ENCODE peak calls at places on chromosomes 6 and 20, in eight cellular contexts. R is naive thymus-derived CD4-positive, alpha-beta T cell; Y is CD8-positive, alpha-beta T cell; D is cardiac muscle cell; Q is astrocyte; Z is mesendoderm; X is colonic mucosa; B is neural progenitor cell. V is an unnamed sample.
A peak's percentile ranks its signal among the peaks of the same experiment; 100 is the strongest.

GRCh38 chr6:152277826-152278247 is 359.3 kb downstream of the SYNE1 start:
- DNase-seq in R (no peak), B (no peak), X (peak; percentile 36), Z (no peak), D (peak; percentile 77), Y (no peak), Q (no peak), V (peak; percentile 54)

GRCh38 chr6:139336488-139336887 is 38.0 kb downstream of the CITED2 start:
- DNase-seq in D (no peak), B (no peak), Z (no peak), Y (no peak), X (no peak), R (no peak), Q (peak; percentile 51), V (no peak)

GRCh38 chr6:126959765-126960164 is 158.7 kb upstream of the RSPO3 start:
- DNase-seq in D (no peak), Y (no peak), Q (no peak), X (no peak), R (no peak), B (no peak), Z (no peak), V (no peak)

GRCh38 chr20:63351811-63352591 is 9.1 kb downstream of the CHRNA4 start:
- DNase-seq in X (no peak), Q (no peak), B (peak; percentile 77), Y (no peak), Z (peak; percentile 53), D (peak; percentile 50), R (no peak), V (no peak)

GRCh38 chr6:85580104-85580877 is 13.4 kb downstream of the SNX14 start:
- DNase-seq in B (no peak), Z (peak; percentile 18), R (no peak), Y (no peak), Q (peak; percentile 10), X (peak; percentile 22), D (no peak), V (no peak)

GRCh38 chr6:106568518-106568917 is 60.8 kb downstream of the RTN4IP1 start:
- DNase-seq in Z (no peak), X (no peak), B (no peak), Q (no peak), Y (no peak), D (no peak), R (no peak), V (no peak)

GRCh38 chr6:162151050-162151658 is 576.4 kb downstream of the PRKN start:
- DNase-seq in B (no peak), Q (peak; percentile 63), D (no peak), Y (no peak), X (no peak), R (no peak), Z (no peak), V (no peak)

GRCh38 chr6:32255212-32256153 is 31.6 kb upstream of the NOTCH4 start:
- DNase-seq in R (peak; percentile 27), Z (peak; percentile 97), D (peak; percentile 53), X (peak; percentile 63), Q (peak; percentile 87), Y (peak; percentile 29), B (peak; percentile 86), V (no peak)

GRCh38 chr6:151452750-151453427 is 963 bp upstream of the RMND1 start:
- DNase-seq in R (peak; percentile 7), B (peak; percentile 8), X (peak; percentile 44), Q (peak; percentile 18), D (peak; percentile 26), Y (no peak), Z (peak; percentile 33), V (no peak)

GRCh38 chr6:135281227-135281626 is 100.1 kb downstream of the MYB start:
- DNase-seq in Q (no peak), D (no peak), R (no peak), X (no peak), Z (no peak), Y (no peak), B (no peak), V (no peak)

GRCh38 chr6:129206761-129207330 is 323.9 kb downstream of the LAMA2 start:
- DNase-seq in R (no peak), X (no peak), Y (no peak), Q (no peak), B (no peak), Z (no peak), D (no peak), V (no peak)

GRCh38 chr6:83613378-83613777 is 95.5 kb downstream of the SNAP91 start:
- DNase-seq in R (no peak), D (peak; percentile 1), Z (no peak), Y (no peak), Q (no peak), B (no peak), X (no peak), V (no peak)

DNA sequence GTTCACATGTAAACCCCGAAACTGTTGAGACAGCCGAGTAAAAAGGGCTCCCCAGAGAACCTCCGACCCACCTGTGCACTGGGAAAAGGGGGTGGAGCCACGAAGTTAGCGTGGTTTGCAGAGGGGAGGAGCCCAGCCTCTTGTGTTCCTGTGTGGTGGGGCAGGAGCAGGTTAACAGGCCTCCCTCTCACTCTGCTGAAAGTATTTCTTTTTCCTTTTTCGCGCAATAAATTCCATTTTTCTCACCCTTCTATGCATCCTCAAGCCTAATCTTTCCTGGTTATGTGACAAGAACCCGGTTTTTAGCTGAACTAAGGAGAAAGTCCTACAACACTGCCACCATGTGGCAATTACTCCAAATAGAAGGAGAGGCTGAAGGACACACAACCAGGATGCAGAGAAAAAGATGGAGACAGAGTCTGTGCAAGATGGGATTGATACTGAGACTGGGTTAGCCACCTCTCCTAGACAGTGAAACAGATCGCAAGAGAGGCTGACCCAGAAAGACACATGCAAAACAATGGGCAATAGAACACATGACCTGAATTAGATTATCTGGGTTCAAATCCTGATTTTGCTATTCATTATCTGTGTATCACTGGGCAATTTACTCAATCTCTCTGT is 168.7 kb upstream of the PRSS16 start:
- DNase-seq in Z (peak; percentile 71), X (peak; percentile 57), Y (peak; percentile 23), B (peak; percentile 75), R (peak; percentile 49), Q (peak; percentile 26), D (peak; percentile 68), V (peak; percentile 69)
- H3K4me1 ChIP-seq in Z (no peaks in the 10 kb centered on the region), X (no peaks in the 10 kb centered on the region), Y (no peaks in the 10 kb centered on the region), B (no peaks in the 10 kb centered on the region), R (no peaks in the 10 kb centered on the region), Q (no peaks in the 10 kb centered on the region), D (no peaks in the 10 kb centered on the region), V (peaks cover 16% of the 10 kb centered on the region)

GRCh38 chr20:56417911-56418310 is 5.9 kb downstream of the CASS4 start:
- DNase-seq in Q (peak; percentile 41), D (no peak), Y (no peak), B (no peak), Z (no peak), R (no peak), X (no peak), V (no peak)

GRCh38 chr20:56420028-56420427 is 8.0 kb downstream of the CASS4 start:
- DNase-seq in X (no peak), R (no peak), B (no peak), Z (no peak), Q (no peak), Y (no peak), D (no peak), V (no peak)

GRCh38 chr20:56417402-56417801 is 5.3 kb downstream of the CASS4 start:
- DNase-seq in Z (no peak), X (no peak), R (no peak), Q (no peak), B (no peak), Y (no peak), D (no peak), V (no peak)

GRCh38 chr20:56420940-56421688 is 9.1 kb downstream of the CASS4 start:
- DNase-seq in D (no peak), X (no peak), Z (no peak), Y (no peak), Q (no peak), R (no peak), B (no peak), V (no peak)

GRCh38 chr20:56418385-56418861 is 6.4 kb downstream of the CASS4 start:
- DNase-seq in Q (no peak), R (peak; percentile 78), B (no peak), X (no peak), Y (no peak), D (no peak), Z (no peak), V (no peak)
- H3K4me1 ChIP-seq in Q (peaks cover 58% of the 10 kb centered on the region), R (peaks cover 90% of the 10 kb centered on the region), B (no peaks in the 10 kb centered on the region), X (no peaks in the 10 kb centered on the region), Y (peaks cover 94% of the 10 kb centered on the region), D (no peaks in the 10 kb centered on the region), Z (no peaks in the 10 kb centered on the region), V (peaks cover 20% of the 10 kb centered on the region)

GRCh38 chr6:138235205-138235604 is 16.9 kb upstream of the PBOV1 start:
- DNase-seq in X (no peak), Z (no peak), R (no peak), D (no peak), Q (no peak), B (no peak), Y (no peak), V (no peak)
- H3K4me1 ChIP-seq in X (no peaks in the 10 kb centered on the region), Z (no peaks in the 10 kb centered on the region), R (no peaks in the 10 kb centered on the region), D (peaks cover 13% of the 10 kb centered on the region), Q (peaks cover under 1% of the 10 kb centered on the region), B (no peaks in the 10 kb centered on the region), Y (no peaks in the 10 kb centered on the region), V (peaks cover 17% of the 10 kb centered on the region)

GRCh38 chr6:26029857-26030653 is 57.2 kb upstream of the HFE start:
- DNase-seq in Q (no peak), D (no peak), Y (no peak), Z (no peak), X (no peak), B (no peak), R (no peak), V (no peak)
- H3K4me1 ChIP-seq in Q (peaks cover 37% of the 10 kb centered on the region), D (peaks cover 23% of the 10 kb centered on the region), Y (peaks cover 40% of the 10 kb centered on the region), Z (peaks cover 5% of the 10 kb centered on the region), X (peaks cover 6% of the 10 kb centered on the region), B (peaks cover 52% of the 10 kb centered on the region), R (peaks cover 31% of the 10 kb centered on the region), V (peaks cover 18% of the 10 kb centered on the region)

GRCh38 chr6:142853244-142854180 is 91.5 kb downstream of the HIVEP2 start:
- DNase-seq in X (no peak), D (no peak), Z (no peak), Y (no peak), Q (no peak), R (no peak), B (no peak), V (no peak)
- H3K4me1 ChIP-seq in X (peaks cover 19% of the 10 kb centered on the region), D (peaks cover 10% of the 10 kb centered on the region), Z (no peaks in the 10 kb centered on the region), Y (peaks cover 96% of the 10 kb centered on the region), Q (peaks cover 18% of the 10 kb centered on the region), R (peaks cover 87% of the 10 kb centered on the region), B (peaks cover 19% of the 10 kb centered on the region), V (no peaks in the 10 kb centered on the region)

DNA sequence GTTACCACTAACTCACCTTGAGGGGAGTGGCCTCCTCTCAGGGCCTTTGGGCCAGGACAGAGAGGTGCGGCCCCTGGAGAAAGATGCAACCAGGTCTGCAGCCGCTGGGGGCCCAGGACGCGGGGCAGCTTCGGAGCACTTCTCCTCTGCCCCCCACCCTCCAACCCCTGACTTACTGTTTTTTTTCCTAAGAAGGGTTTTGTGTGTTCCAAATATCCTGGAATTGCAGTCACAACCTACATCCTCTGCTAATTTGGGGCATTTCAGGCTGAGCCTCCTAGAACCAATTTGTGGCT is 1.7 kb downstream of the LINC00237 start:
- DNase-seq in R (no peak), Q (no peak), D (no peak), X (no peak), Z (peak; percentile 41), Y (no peak), B (peak; percentile 24), V (no peak)
- H3K4me1 ChIP-seq in R (peaks cover 40% of the 10 kb centered on the region), Q (peaks cover 4% of the 10 kb centered on the region), D (peaks cover 8% of the 10 kb centered on the region), X (peaks cover 23% of the 10 kb centered on the region), Z (peaks cover 3% of the 10 kb centered on the region), Y (peaks cover 54% of the 10 kb centered on the region), B (peaks cover 53% of the 10 kb centered on the region), V (no peaks in the 10 kb centered on the region)